ENCODE peak calls at places on chromosomes 11 and 22, in nine cellular contexts. O is GM23338, E is hepatocyte, V is GM23248, Y is HCT116, J is MM.1S, R is OCI-LY7, A is neural progenitor cell, F is SK-N-SH. C is an unnamed sample.

GRCh38 chr11:1542267-1542666 is 29.8 kb downstream of the DUSP8 start:
- DNase-seq in O (no peak), E (no peak), V (no peak), Y (no peak), J (no peak), R (no peak), A (no peak), F (no peak), C (no peak)

GRCh38 chr22:47337161-47337621 is 574.7 kb downstream of the TBC1D22A start:
- DNase-seq in O (no peak), E (no peak), V (peak), Y (peak), J (peak), R (no peak), A (no peak), F (no peak), C (peak)

GRCh38 chr11:19259487-19260345 is 19.0 kb upstream of the E2F8 start:
- DNase-seq in O (peak), E (peak), V (peak), Y (peak), J (peak), R (peak), A (peak), F (peak), C (peak)

GRCh38 chr11:59767212-59767611 is 12.0 kb downstream of the STX3 start:
- DNase-seq in O (no peak), E (peak), V (no peak), Y (no peak), J (no peak), R (no peak), A (no peak), F (no peak), C (no peak)

GRCh38 chr22:44988671-44989070 is 21.1 kb downstream of the PHF21B start:
- DNase-seq in O (no peak), E (no peak), V (peak), Y (no peak), J (no peak), R (no peak), A (no peak), F (no peak), C (no peak)

GRCh38 chr22:29816539-29816938 is 21.5 kb downstream of the ASCC2 start:
- DNase-seq in O (no peak), E (no peak), V (no peak), Y (no peak), J (no peak), R (no peak), A (no peak), F (no peak), C (no peak)

GRCh38 chr22:19001204-19001603 is 65.1 kb upstream of the PRODH start:
- DNase-seq in O (no peak), E (no peak), V (no peak), Y (no peak), J (no peak), R (no peak), A (no peak), F (no peak), C (no peak)

GRCh38 chr11:2270322-2271076 is at the start of gene ASCL2:
- DNase-seq in O (peak), E (peak), V (no peak), Y (no peak), J (no peak), R (no peak), A (peak), F (peak), C (no peak)

GRCh38 chr11:110182886-110183285 is 89.7 kb downstream of the ZC3H12C start:
- DNase-seq in O (no peak), E (no peak), V (peak), Y (peak), J (no peak), R (no peak), A (no peak), F (no peak), C (peak)
- TF ChIP-seq EZH2phosphoT487 in O (no peak), E (no peak), V (no peak), Y (no peak), J (no peak), R (no peak), A (no peak), F (no peak), C (no peak)

DNA sequence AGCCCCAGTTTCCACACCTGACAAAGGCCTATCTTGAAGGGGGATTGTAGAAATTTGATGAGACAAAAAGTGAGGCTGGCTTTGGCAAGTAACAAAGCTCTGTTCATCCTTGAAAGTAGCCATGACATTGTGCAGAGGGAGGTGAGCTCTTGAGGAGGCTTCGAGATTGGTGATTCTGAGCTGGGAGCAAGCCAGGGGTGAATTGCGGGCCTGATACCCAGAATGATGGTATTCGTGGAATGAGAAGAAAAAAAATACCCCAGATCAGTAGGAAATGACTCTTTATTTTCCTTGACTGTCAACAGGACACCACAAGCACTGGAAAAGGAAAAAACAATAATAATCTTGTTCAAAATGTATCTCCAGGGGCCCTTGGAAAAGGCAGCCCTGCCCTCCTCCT is 62.7 kb downstream of the TSPAN18 start:
- DNase-seq in O (no peak), E (no peak), V (no peak), Y (no peak), J (no peak), R (no peak), A (no peak), F (no peak), C (no peak)
- TF ChIP-seq EZH2phosphoT487 in O (no peak), E (no peak), V (no peak), Y (no peak), J (no peak), R (no peak), A (no peak), F (no peak), C (no peak)

GRCh38 chr22:35685731-35686130 is 31.9 kb upstream of the APOL5 start:
- DNase-seq in O (no peak), E (no peak), V (no peak), Y (no peak), J (no peak), R (peak), A (no peak), F (no peak), C (no peak)
- TF ChIP-seq EZH2phosphoT487 in O (no peak), E (no peak), V (no peak), Y (no peak), J (no peak), R (no peak), A (no peak), F (no peak), C (no peak)

GRCh38 chr11:36471577-36471976 is 38.5 kb downstream of the TRAF6 start:
- DNase-seq in O (no peak), E (no peak), V (no peak), Y (no peak), J (no peak), R (no peak), A (no peak), F (no peak), C (no peak)

GRCh38 chr11:36465449-36466163 is 44.5 kb downstream of the TRAF6 start:
- DNase-seq in O (no peak), E (no peak), V (peak), Y (no peak), J (no peak), R (no peak), A (no peak), F (no peak), C (no peak)

GRCh38 chr11:36469063-36469462 is 41.0 kb downstream of the TRAF6 start:
- DNase-seq in O (peak), E (no peak), V (peak), Y (no peak), J (no peak), R (no peak), A (peak), F (no peak), C (no peak)

GRCh38 chr11:36467913-36468312 is 42.2 kb downstream of the TRAF6 start:
- DNase-seq in O (peak), E (no peak), V (no peak), Y (no peak), J (no peak), R (no peak), A (no peak), F (no peak), C (no peak)

DNA sequence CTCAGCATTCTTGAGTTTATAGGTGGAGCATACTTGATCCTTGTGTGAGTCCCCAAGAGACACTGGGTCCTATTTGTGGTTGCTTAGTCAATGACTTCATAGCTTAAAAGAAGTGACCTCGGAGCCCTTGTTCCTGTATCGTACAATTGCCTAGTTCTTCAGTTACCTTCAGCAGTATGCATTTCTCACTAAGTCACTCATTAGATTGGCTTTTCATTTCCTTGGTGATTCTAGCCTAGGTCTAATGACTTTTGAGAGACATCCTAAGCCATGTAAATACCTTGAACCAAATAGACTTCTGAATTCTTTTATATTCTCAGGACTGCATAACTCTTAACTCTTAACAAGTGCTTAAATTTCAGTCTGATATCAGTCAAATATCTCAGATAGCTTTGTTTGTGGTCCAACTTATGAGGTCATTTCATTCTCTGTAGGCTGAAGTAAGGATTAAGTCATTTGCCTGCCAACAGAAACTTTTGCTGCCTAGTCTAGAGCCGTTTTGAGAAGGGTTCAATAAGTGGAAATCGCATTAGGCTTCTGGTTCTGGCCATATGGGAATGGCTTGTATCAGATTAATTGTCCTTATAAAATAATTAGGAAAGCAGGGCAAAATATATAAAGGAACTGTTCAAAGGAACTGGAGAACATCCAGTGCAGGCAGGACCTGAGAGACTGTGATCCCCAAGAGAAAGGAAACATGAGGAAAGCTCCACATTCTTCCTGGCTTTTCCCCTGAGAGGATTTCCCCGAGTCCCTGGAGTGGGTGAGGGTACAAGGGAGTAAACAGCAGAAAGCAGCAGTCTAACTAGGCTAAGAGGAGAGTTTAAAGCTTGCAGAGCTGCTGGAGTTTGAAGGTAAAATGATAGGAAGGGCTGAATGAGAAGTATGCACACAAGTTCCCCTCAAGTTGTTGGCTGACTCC is 39.9 kb downstream of the TRAF6 start:
- DNase-seq in O (no peak), E (no peak), V (peak), Y (no peak), J (no peak), R (no peak), A (no peak), F (no peak), C (peak)
- TF ChIP-seq EZH2phosphoT487 in O (no peak), E (no peak), V (no peak), Y (no peak), J (no peak), R (no peak), A (no peak), F (no peak), C (no peak)

GRCh38 chr11:70124321-70125061 is 46.4 kb downstream of the ANO1 start:
- DNase-seq in O (no peak), E (no peak), V (no peak), Y (no peak), J (no peak), R (no peak), A (no peak), F (no peak), C (no peak)
- TF ChIP-seq EZH2phosphoT487 in O (no peak), E (no peak), V (no peak), Y (no peak), J (no peak), R (no peak), A (no peak), F (no peak), C (no peak)

DNA sequence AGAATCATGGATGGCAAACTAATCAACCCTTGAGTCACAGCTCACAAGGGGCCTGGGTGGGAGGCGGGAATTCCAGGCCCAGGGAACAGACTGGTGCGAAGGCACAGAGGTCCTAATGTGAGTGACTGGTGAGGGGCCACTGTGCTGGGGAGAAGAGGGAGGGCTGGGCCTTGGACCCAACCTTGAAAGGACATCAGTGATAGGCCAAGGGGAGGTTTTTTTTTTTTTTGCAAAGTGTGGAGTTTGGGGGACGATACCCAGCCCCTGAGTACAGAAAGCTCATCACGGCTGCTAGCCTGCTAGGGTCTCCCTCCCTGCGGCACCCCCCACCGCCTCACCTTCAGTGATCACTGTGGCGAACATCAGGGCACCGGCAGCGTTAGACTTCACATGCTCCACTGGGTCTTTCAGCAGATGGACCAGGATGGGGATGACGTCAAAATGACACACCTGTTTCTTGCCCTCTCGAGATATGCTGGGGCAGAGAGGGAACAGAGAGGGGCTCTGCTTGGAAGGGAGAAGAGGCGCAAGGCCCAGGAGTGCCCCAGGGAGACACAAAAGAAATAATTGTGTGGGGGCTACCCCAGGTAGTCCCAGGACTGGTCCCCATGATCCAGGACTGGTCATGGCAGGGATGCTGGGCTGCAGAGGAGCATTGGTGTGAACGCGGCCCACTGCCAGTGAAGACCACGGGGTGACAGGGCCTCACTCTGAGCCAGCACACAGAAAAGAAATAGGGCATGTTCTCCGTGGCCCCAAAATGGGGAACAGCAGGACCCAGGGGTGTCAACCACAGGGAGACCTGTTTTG is 8.6 kb upstream of the GNAZ start:
- DNase-seq in O (no peak), E (no peak), V (no peak), Y (no peak), J (no peak), R (peak), A (no peak), F (peak), C (no peak)
- TF ChIP-seq EZH2phosphoT487 in O (no peak), E (no peak), V (no peak), Y (no peak), J (no peak), R (no peak), A (no peak), F (no peak), C (no peak)

DNA sequence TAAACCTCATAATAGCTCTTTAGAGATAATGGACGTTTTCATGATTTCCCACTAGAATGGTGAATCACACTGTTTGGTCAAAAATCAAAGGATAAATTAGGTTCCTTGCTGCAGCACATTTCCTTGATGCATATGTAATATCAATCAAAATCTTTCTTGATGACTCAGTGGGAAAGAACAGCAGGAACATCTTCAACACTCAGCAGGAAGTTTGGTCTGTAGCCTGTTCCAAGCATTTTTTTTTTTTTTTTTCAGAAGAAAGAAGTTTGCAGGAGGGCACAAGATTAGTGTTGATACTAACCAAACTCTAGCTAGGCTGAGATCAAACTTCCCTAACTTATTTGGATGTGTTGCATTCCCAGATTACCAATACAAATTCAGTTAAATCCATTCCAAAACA is 1529.8 kb downstream of the FAM181B start:
- DNase-seq in O (no peak), E (no peak), V (no peak), Y (no peak), J (no peak), R (no peak), A (no peak), F (no peak), C (no peak)
- TF ChIP-seq EZH2phosphoT487 in O (no peak), E (no peak), V (no peak), Y (no peak), J (no peak), R (no peak), A (no peak), F (no peak), C (no peak)

C was measured in PC-3.